ENCODE peak calls at places on chromosomes 4 and X, in five cellular contexts. W is mammary epithelial cell, Q is heart left ventricle, F is OCI-LY7, K is GM23338. C is an unnamed sample. For H3K4me1, the result is how much of the 10 kb centered on the place peaks cover.

GRCh38 chr4:183448436-183448835 is 4.0 kb downstream of the CDKN2AIP start:
- DNase-seq in W (no peak), Q (no peak), F (no peak), K (no peak), C (no peak)

GRCh38 chrX:141669689-141670088 is 28.9 kb downstream of the SPANXD start:
- DNase-seq in W (no peak), Q (no peak), F (no peak), K (no peak), C (no peak)

GRCh38 chr4:40445671-40446070 is 110.5 kb downstream of the CHRNA9 start:
- DNase-seq in W (no peak), Q (no peak), F (no peak), K (no peak), C (no peak)

GRCh38 chr4:107148922-107149321 is 112.8 kb upstream of the DKK2 start:
- DNase-seq in W (no peak), Q (no peak), F (no peak), K (peak), C (no peak)

GRCh38 chrX:50081282-50081955 is 119.4 kb downstream of the AKAP4 start:
- DNase-seq in W (no peak), Q (no peak), F (no peak), K (peak), C (peak)

GRCh38 chr4:70903282-70903603 is 1.1 kb downstream of the MOB1B start:
- DNase-seq in W (peak), Q (no peak), F (no peak), K (no peak), C (no peak)

GRCh38 chrX:39602226-39602625 is 495.5 kb downstream of the BCOR start:
- DNase-seq in W (no peak), Q (no peak), F (no peak), K (no peak), C (no peak)

GRCh38 chr4:76067652-76068286 is 6.7 kb upstream of the ART3 start:
- DNase-seq in W (peak), Q (no peak), F (peak), K (peak), C (peak)

GRCh38 chr4:57734104-57734503 is 623.9 kb upstream of the IGFBP7 start:
- DNase-seq in W (no peak), Q (no peak), F (no peak), K (no peak), C (no peak)

GRCh38 chr4:6767341-6767724 is 15.2 kb upstream of the KIAA0232 start:
- DNase-seq in W (peak), Q (no peak), F (no peak), K (no peak), C (no peak)
- H3K4me1 ChIP-seq in W (under half), Q (under half), F (under half), K (under half), C (half or more)

GRCh38 chr4:101104264-101105052 is 242.9 kb downstream of the PPP3CA start:
- DNase-seq in W (no peak), Q (no peak), F (no peak), K (no peak), C (no peak)

GRCh38 chr4:101103381-101104142 is 243.8 kb downstream of the PPP3CA start:
- DNase-seq in W (no peak), Q (no peak), F (peak), K (peak), C (no peak)

GRCh38 chr4:101102114-101102752 is 245.1 kb downstream of the PPP3CA start:
- DNase-seq in W (peak), Q (peak), F (no peak), K (no peak), C (peak)

GRCh38 chr4:101101072-101101471 is 246.3 kb downstream of the PPP3CA start:
- DNase-seq in W (peak), Q (no peak), F (no peak), K (no peak), C (no peak)

DNA sequence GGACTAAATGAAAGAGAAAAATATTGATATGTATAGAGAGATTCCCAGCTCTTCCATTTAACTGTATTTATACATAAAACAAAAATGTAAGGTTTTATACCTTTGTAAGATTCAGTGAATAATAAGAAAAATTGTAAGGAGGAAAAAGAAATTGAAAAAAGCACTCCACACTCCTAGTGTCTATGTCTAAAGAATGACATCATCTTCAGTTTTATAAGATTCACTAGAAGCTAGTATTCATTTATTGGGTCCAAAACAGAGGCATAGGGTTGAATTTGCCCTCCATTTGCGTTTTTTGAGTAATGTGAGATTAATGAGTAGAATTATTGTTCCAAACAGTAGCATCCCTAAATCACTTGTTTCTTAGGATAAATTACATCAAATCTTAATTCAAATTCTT is 248.3 kb downstream of the PPP3CA start:
- DNase-seq in W (no peak), Q (no peak), F (no peak), K (no peak), C (no peak)
- TF ChIP-seq CTCF in W (no peak), Q (no peak), F (no peak), K (no peak), C (no peak)

GRCh38 chr4:150240011-150240410 is 161.8 kb downstream of the DCLK2 start:
- DNase-seq in W (peak), Q (no peak), F (no peak), K (no peak), C (no peak)
- H3K4me1 ChIP-seq in W (under half), Q (under half), F (under half), K (under half), C (under half)

GRCh38 chr4:64846417-64846816 is 437.2 kb upstream of the TECRL start:
- DNase-seq in W (no peak), Q (no peak), F (no peak), K (no peak), C (no peak)
- TF ChIP-seq CTCF in W (no peak), Q (no peak), F (no peak), K (no peak), C (no peak)

C was measured in transverse colon.